ENCODE peak calls at places on chromosomes 12 and 14, in six cellular contexts. E is hepatocyte, J is heart left ventricle, R is IMR-90, M is transverse colon, V is PC-9. D is an unnamed sample.

GRCh38 chr12:75480469-75480949 is at the start of gene GLIPR1:
- DNase-seq in E (peak; percentile 64), J (peak; percentile 48), R (peak; percentile 99), M (peak; percentile 68), V (peak; percentile 46), D (peak; percentile 97)

GRCh38 chr14:45251912-45252311 is 1.1 kb downstream of the MIS18BP1 start:
- DNase-seq in E (no peak), J (no peak), R (peak; percentile 2), M (no peak), V (no peak), D (peak; percentile 40)

GRCh38 chr14:100065942-100066574 is 836 bp downstream of the EVL start:
- DNase-seq in E (no peak), J (no peak), R (no peak), M (peak; percentile 66), V (no peak), D (no peak)

GRCh38 chr12:31337952-31338351 is 12.0 kb upstream of the SINHCAF start:
- DNase-seq in E (peak; percentile 37), J (no peak), R (no peak), M (no peak), V (no peak), D (no peak)

GRCh38 chr12:108156717-108157116 is 27.6 kb downstream of the WSCD2 start:
- DNase-seq in E (no peak), J (no peak), R (no peak), M (no peak), V (no peak), D (peak; percentile 39)

GRCh38 chr12:26126340-26127284 is 1.8 kb upstream of the BHLHE41 start:
- DNase-seq in E (peak; percentile 92), J (peak; percentile 90), R (peak; percentile 80), M (peak; percentile 87), V (peak; percentile 91), D (peak; percentile 64)

GRCh38 chr12:112862570-112863137 is 44.1 kb upstream of the OAS1 start:
- DNase-seq in E (no peak), J (no peak), R (no peak), M (no peak), V (no peak), D (no peak)

GRCh38 chr12:65798903-65799302 is 25.4 kb upstream of the HMGA2 start:
- DNase-seq in E (no peak), J (no peak), R (no peak), M (no peak), V (no peak), D (no peak)

GRCh38 chr14:61102549-61103466 is 121.8 kb downstream of the SLC38A6 start:
- DNase-seq in E (no peak), J (no peak), R (no peak), M (no peak), V (peak; percentile 25), D (no peak)
- H3K4me3 ChIP-seq in E (no peak overlapping the region), J (no peak overlapping the region), R (no peak overlapping the region), M (no peak overlapping the region), V (peak overlapping the region; percentile 1), D (no peak overlapping the region)

GRCh38 chr12:47615711-47616110 is 90.1 kb downstream of the RPAP3 start:
- DNase-seq in E (no peak), J (no peak), R (no peak), M (no peak), V (no peak), D (no peak)

GRCh38 chr12:47614521-47614920 is 91.3 kb downstream of the RPAP3 start:
- DNase-seq in E (no peak), J (no peak), R (no peak), M (no peak), V (no peak), D (no peak)

GRCh38 chr12:47610847-47611246 is 95.0 kb downstream of the RPAP3 start:
- DNase-seq in E (no peak), J (no peak), R (no peak), M (no peak), V (no peak), D (no peak)

GRCh38 chr12:47609806-47610205 is 96.0 kb downstream of the RPAP3 start:
- DNase-seq in E (no peak), J (no peak), R (no peak), M (no peak), V (no peak), D (no peak)

GRCh38 chr12:47612953-47613352 is 92.9 kb downstream of the RPAP3 start:
- DNase-seq in E (no peak), J (no peak), R (no peak), M (no peak), V (no peak), D (no peak)
- TF ChIP-seq CTCF in E (no peak), J (no peak), R (no peak), M (no peak), V (no peak), D (no peak)

DNA sequence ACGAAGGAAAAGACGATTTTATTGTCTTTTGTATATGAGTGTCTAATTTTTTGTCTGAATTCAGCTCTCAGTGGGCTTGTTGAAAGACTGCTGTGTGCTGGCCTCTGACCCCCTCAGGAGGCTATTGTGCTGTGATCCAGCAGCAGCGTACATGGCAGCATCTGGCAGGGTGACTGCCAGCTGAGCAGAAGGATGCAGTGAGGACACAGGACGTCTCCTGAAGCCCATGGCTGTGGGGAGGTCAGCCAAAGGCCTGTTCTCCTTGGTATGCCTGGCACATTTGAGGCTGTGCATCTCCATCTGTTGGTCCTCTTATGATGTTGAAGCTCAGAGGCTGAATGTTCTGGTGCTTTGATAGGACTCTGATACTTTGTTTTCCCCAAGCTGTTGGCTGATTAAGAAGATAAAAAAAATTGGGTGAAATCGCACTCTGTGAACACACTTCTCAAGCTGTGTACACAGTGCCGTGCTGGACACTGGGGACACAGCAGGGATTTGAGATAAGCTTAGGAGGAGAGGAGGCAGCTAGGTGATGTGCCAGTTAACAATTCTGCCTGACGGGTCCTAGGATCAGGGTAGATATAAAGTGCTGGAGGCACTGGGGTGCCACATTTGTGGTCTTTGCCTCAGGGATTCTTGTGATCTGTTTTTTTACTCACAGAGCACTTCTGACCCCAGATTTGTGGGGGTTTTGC is 37.5 kb downstream of the EID3 start:
- DNase-seq in E (no peak), J (no peak), R (no peak), M (no peak), V (no peak), D (no peak)
- H3K36me3 ChIP-seq in E (no peaks in the 10 kb centered on the region), J (no peaks in the 10 kb centered on the region), R (peaks cover 65% of the 10 kb centered on the region), M (peaks cover 45% of the 10 kb centered on the region), V (peaks cover 93% of the 10 kb centered on the region), D (peaks cover 22% of the 10 kb centered on the region)

DNA sequence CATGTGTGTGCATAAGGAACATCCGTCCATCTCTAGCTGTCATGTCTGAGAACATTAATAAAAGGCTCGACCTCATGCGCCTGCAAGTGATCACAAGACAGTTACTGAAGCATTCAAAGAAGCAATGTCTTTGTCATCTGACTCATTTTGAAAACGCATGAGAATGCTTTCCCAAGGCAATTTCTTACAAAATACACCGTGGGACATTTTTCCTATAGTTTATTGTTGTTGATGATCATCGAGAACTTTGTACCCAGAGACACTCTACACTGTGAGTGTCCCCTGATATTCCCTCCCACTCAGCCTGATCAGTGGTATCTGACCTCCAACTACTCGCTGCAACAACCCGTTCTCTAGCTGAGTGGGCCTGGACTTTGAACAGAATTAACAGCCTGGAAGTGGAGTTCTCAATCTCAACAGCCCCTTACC is 68.1 kb downstream of the ETV6 start:
- DNase-seq in E (peak; percentile 46), J (no peak), R (peak; percentile 72), M (no peak), V (no peak), D (no peak)
- H3K4me3 ChIP-seq in E (no peak overlapping the region), J (no peak overlapping the region), R (no peak overlapping the region), M (no peak overlapping the region), V (no peak overlapping the region), D (no peak overlapping the region)

DNA sequence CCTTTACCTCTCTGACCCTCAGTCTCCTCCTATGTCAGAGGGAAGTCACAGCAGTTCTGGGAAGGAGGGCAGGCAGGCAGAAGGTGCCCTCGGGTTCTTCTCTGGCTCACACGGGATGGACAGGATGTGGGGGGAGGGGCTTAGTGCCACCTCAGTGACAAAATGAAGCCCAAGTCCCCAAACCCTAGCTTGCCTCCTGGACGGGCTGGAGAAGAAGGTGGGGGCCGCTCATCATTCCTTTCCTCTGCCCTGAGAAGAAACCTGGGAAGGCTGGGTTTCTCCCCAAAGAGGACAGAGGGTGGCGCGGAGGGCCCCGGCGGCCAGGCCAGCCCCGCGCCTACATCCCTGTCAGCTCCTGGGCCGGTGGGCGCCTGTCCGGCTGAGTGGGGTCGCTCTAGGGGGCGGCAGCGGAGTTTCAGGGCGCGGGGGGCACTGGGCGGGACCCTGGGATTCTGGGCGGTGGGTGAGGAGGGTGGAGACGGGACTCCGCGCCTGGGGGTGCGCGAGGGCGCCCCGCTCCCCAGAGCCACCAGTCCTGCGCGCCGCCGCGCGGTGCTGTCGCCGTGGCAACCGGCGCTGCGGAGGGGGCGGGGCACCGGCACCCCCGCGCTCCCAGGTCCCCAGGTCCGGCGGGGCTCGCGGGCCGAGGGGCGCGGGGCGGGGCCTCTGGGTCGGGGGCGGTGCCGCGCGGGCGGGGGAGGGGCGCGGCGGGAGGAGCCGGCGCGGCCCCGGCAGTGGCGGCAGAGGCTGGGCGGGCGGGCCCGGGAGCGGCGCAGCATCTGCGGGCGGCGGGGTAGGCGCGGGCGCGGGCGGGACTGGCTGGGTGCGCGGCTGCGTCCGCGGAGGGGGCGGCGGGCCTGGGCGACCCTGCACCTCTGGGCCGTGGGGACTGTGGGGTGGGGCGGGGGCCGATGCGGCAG is at the start of gene TMEM121:
- DNase-seq in E (peak; percentile 34), J (no peak), R (no peak), M (peak; percentile 22), V (peak; percentile 21), D (no peak)
- TF ChIP-seq CTCF in E (no peak), J (no peak), R (no peak), M (no peak), V (no peak), D (no peak)

DNA sequence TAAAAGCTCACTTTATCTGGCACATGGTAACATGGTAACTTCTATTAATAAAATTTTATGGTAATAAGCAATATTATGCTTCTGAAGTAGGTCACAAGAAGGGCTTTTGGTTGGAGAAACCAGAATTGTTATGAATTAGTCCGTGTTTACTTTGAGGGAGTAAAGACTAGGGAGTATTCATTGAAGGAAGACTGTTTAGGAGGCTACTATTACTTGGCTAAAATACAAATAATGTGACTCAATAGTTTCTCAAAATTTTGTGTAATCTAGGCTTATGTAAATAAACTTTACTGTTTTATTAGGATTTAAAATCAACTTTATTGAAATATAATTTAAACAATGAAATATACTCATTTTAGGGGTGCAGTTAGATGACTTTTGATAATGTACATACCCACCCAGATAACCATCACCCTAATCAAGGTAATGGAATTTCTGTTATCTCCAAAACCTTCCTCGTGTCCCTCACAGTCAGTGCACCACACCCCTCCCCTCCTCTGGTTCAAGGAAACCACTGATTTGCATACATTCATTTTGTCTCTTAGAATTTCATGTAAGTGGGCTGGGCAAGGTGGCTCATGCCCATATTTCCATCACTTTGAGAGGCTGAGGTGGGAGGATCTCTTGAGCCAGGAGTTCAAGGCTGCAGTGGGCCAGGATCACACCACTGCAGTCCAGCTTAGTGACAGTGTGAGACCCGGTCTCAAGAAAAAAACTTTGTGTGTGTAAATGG is 15.6 kb downstream of the ADIPOR2 start:
- DNase-seq in E (no peak), J (no peak), R (peak; percentile 76), M (no peak), V (no peak), D (peak; percentile 48)
- H3K36me3 ChIP-seq in E (no peaks in the 10 kb centered on the region), J (no peaks in the 10 kb centered on the region), R (no peaks in the 10 kb centered on the region), M (no peaks in the 10 kb centered on the region), V (peaks cover 12% of the 10 kb centered on the region), D (no peaks in the 10 kb centered on the region)

GRCh38 chr12:6824962-6825381 is 3.2 kb upstream of the P3H3 start:
- DNase-seq in E (no peak), J (no peak), R (peak; percentile 52), M (no peak), V (no peak), D (peak; percentile 43)
- H3K4me3 ChIP-seq in E (no peak overlapping the region), J (no peak overlapping the region), R (no peak overlapping the region), M (no peak overlapping the region), V (no peak overlapping the region), D (no peak overlapping the region)

GRCh38 chr12:115947696-115948062 is 329.8 kb downstream of the MED13L start:
- DNase-seq in E (no peak), J (no peak), R (no peak), M (no peak), V (no peak), D (no peak)
- TF ChIP-seq CTCF in E (no peak), J (no peak), R (peak; percentile 27), M (no peak), V (no peak), D (no peak)

D was measured in bronchial epithelial cell.